ENCODE peak calls at places on chromosomes 11 and 22, in four cellular contexts. S, L, Q and H are unnamed samples.

GRCh38 chr11:62439785-62440602 is 21.2 kb downstream of the SCGB1A1 start:
- DNase-seq in S (peak; percentile 86), L (peak; percentile 56), Q (no peak), H (peak; percentile 82)

GRCh38 chr22:17477401-17477833 is 85.9 kb upstream of the SLC25A18 start:
- DNase-seq in S (no peak), L (no peak), Q (no peak), H (no peak)

GRCh38 chr22:44532466-44533025 is 34.5 kb upstream of the RTL6 start:
- DNase-seq in S (no peak), L (peak; percentile 7), Q (no peak), H (peak; percentile 52)

GRCh38 chr22:31752096-31752847 is 1.5 kb upstream of the DEPDC5 start:
- DNase-seq in S (no peak), L (no peak), Q (no peak), H (no peak)

GRCh38 chr11:6604081-6604626 is 580 bp downstream of the ILK start:
- DNase-seq in S (peak; percentile 64), L (peak; percentile 37), Q (peak; percentile 66), H (peak; percentile 81)

GRCh38 chr11:44096360-44097188 is 1.1 kb downstream of the EXT2 start:
- DNase-seq in S (peak; percentile 54), L (peak; percentile 76), Q (peak; percentile 21), H (no peak)

GRCh38 chr22:21098099-21098671 is 52.4 kb downstream of the LRRC74B start:
- DNase-seq in S (no peak), L (no peak), Q (no peak), H (no peak)

GRCh38 chr11:123235117-123235686 is 40.2 kb upstream of the CLMP start:
- DNase-seq in S (no peak), L (peak; percentile 50), Q (peak; percentile 45), H (no peak)

GRCh38 chr11:74276581-74276980 is 34.9 kb downstream of the P4HA3 start:
- DNase-seq in S (peak; percentile 82), L (no peak), Q (no peak), H (no peak)

GRCh38 chr11:96303067-96303466 is 39.9 kb downstream of the MAML2 start:
- DNase-seq in S (peak; percentile 82), L (peak; percentile 97), Q (no peak), H (no peak)

GRCh38 chr22:36198482-36198881 is 3.1 kb downstream of the APOL4 start:
- DNase-seq in S (no peak), L (no peak), Q (no peak), H (peak; percentile 62)
- H3K27ac ChIP-seq in S (no peak overlapping the region), L (no peak overlapping the region), Q (no peak overlapping the region), H (no peak overlapping the region)

GRCh38 chr11:88104408-88104807 is 70.8 kb downstream of the RAB38 start:
- DNase-seq in S (no peak), L (peak; percentile 88), Q (no peak), H (no peak)

GRCh38 chr11:88101881-88102594 is 73.2 kb downstream of the RAB38 start:
- DNase-seq in S (no peak), L (no peak), Q (no peak), H (no peak)

GRCh38 chr11:88102595-88102929 is 72.7 kb downstream of the RAB38 start:
- DNase-seq in S (no peak), L (no peak), Q (no peak), H (no peak)

GRCh38 chr11:88105952-88106351 is 69.3 kb downstream of the RAB38 start:
- DNase-seq in S (no peak), L (no peak), Q (no peak), H (no peak)

GRCh38 chr11:88103337-88104206 is 71.7 kb downstream of the RAB38 start:
- DNase-seq in S (peak; percentile 67), L (peak; percentile 79), Q (peak; percentile 42), H (no peak)
- TF ChIP-seq CTCF in S (peak; percentile 62), L (peak; percentile 88), Q (peak; percentile 44), H (no peak)

DNA sequence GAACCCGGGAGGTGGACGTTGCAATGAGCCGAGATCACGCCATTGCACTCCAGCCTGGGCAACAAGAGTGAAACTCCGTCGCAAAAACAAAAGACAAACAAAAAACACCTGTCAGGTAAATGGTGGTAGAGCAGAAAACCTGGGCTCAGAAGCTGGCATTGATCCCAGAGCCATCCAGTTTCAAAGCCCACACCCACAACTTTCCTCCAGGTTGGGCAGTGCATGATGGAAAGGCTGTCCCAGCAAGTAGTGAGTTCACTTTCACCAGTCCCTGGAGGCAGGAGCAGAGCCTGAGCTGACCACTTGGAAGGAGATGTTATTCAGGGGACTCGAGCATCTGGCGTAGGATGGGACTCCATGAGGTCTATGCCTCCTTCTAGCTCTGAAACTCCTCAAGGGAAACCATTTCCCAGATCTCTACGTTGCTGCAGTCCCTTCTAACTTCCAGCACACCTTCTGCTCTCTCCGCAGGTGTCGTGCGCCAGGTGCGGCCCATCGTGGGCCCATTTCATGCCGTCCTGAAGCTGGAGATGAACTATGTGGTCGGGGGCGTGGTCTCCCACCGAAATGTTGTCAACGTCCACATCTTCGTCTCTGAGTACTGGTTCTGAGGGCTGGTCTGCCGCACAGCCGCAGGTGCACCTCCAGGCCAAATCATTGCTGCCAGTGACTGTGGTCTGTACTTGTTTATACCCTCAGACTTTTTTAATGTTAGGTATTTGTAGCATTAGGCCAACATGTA is 71.6 kb upstream of the ATXN10 start:
- DNase-seq in S (no peak), L (no peak), Q (peak; percentile 61), H (no peak)
- H3K27ac ChIP-seq in S (no peak overlapping the region), L (no peak overlapping the region), Q (no peak overlapping the region), H (no peak overlapping the region)

DNA sequence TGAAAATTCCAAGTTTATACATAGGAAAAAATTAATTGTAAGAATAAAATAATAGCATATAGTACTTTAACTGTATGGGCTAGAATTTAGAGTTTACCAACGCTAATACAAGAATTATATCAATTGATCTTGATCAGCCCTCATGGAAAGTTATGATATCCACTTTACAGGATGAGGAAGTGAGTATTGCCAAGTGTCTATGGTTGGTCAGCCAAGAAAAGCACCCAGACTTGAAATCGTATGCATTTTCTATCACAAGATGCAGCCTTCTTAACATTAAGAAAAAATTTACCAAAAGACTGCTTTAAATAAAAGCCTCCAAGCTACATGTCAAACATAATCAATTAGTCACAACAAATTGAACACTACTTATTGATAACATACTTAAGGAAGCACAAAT is 53.0 kb downstream of the DDI1 start:
- DNase-seq in S (no peak), L (no peak), Q (no peak), H (no peak)
- TF ChIP-seq CTCF in S (no peak), L (no peak), Q (no peak), H (no peak)

DNA sequence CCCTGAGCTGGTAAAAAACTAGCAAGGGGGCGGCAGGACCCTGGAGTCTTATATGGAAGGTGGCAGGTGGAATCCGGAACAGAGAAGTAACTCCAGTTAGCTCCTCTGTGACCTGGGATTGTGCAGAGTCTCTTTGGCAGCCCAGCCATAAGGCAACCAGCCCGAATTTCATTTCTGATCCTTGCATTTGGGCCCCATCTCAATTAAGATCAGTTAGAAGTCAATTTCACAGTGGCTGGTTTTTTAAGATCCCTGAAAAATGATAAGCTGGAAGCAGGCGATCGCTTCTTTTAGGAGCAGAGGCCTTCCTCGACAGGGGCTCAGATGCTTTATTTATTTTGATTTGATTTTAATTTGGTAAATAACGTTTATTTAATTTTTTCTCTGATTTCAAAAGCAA is 199.0 kb downstream of the TENM4 start:
- DNase-seq in S (no peak), L (no peak), Q (no peak), H (peak; percentile 35)
- H3K27ac ChIP-seq in S (no peak overlapping the region), L (no peak overlapping the region), Q (no peak overlapping the region), H (no peak overlapping the region)